ENCODE peak calls at places on chromosomes 4 and X, in eight cellular contexts. M is A673, C is ascending aorta, A is lower lobe of right lung, K is fibroblast of pulmonary artery, D is esophagus squamous epithelium, L is mammary epithelial cell, F is AG10803. Q is an unnamed sample.

GRCh38 chr4:151099976-151100417 is 569 bp downstream of the RPS3A start:
- DNase-seq in M (no peak), C (no peak), A (no peak), K (peak; percentile 43), D (no peak), L (peak; percentile 26), F (peak; percentile 61), Q (no peak)

GRCh38 chrX:22246620-22247019 is 26.1 kb upstream of the CBLL2 start:
- DNase-seq in M (no peak), C (no peak), A (no peak), K (no peak), D (no peak), L (peak; percentile 90), F (peak; percentile 52), Q (peak; percentile 65)

GRCh38 chrX:74383611-74384010 is 37.7 kb upstream of the SLC16A2 start:
- DNase-seq in M (peak; percentile 66), C (no peak), A (no peak), K (peak; percentile 68), D (no peak), L (peak; percentile 46), F (peak; percentile 57), Q (peak; percentile 43)

GRCh38 chrX:21374163-21374993 is at the start of gene CNKSR2:
- DNase-seq in M (peak; percentile 39), C (no peak), A (peak; percentile 61), K (peak; percentile 8), D (no peak), L (peak; percentile 26), F (no peak), Q (no peak)

GRCh38 chrX:153797415-153798015 is 3.0 kb downstream of the SSR4 start:
- DNase-seq in M (no peak), C (no peak), A (no peak), K (no peak), D (no peak), L (no peak), F (no peak), Q (no peak)

GRCh38 chrX:41518841-41519220 is 71.7 kb downstream of the NYX start:
- DNase-seq in M (no peak), C (no peak), A (no peak), K (no peak), D (no peak), L (peak; percentile 21), F (no peak), Q (no peak)

GRCh38 chrX:16138108-16138427 is 14.7 kb downstream of the GRPR start:
- DNase-seq in M (no peak), C (no peak), A (no peak), K (peak; percentile 8), D (no peak), L (no peak), F (no peak), Q (no peak)

GRCh38 chr4:173532725-173533511 is 2.9 kb upstream of the HAND2 start:
- DNase-seq in M (no peak), C (no peak), A (no peak), K (no peak), D (no peak), L (no peak), F (no peak), Q (no peak)

GRCh38 chr4:125550769-125551168 is 236.0 kb downstream of the FAT4 start:
- DNase-seq in M (no peak), C (no peak), A (no peak), K (no peak), D (no peak), L (no peak), F (no peak), Q (no peak)

GRCh38 chr4:15423285-15423711 is 4.5 kb upstream of the C1QTNF7 start:
- DNase-seq in M (no peak), C (no peak), A (no peak), K (no peak), D (no peak), L (no peak), F (no peak), Q (no peak)

GRCh38 chrX:16946971-16947562 is 609 bp downstream of the REPS2 start:
- DNase-seq in M (no peak), C (no peak), A (peak; percentile 47), K (no peak), D (no peak), L (no peak), F (no peak), Q (no peak)

GRCh38 chr4:70515342-70516245 is 2.8 kb upstream of the AMTN start:
- DNase-seq in M (no peak), C (no peak), A (no peak), K (no peak), D (no peak), L (peak; percentile 84), F (no peak), Q (no peak)

GRCh38 chrX:27600686-27601085 is 10.5 kb downstream of the DCAF8L2 start:
- DNase-seq in M (no peak), C (no peak), A (no peak), K (peak; percentile 55), D (no peak), L (peak; percentile 71), F (no peak), Q (no peak)

GRCh38 chrX:78029663-78030062 is 60.2 kb upstream of the PGAM4 start:
- DNase-seq in M (peak; percentile 54), C (no peak), A (no peak), K (peak; percentile 50), D (no peak), L (peak; percentile 21), F (peak; percentile 31), Q (peak; percentile 3)

GRCh38 chrX:75522565-75523411 is at the start of gene ZDHHC15:
- DNase-seq in M (peak; percentile 0), C (no peak), A (peak; percentile 67), K (peak; percentile 3), D (no peak), L (no peak), F (peak; percentile 4), Q (no peak)

DNA sequence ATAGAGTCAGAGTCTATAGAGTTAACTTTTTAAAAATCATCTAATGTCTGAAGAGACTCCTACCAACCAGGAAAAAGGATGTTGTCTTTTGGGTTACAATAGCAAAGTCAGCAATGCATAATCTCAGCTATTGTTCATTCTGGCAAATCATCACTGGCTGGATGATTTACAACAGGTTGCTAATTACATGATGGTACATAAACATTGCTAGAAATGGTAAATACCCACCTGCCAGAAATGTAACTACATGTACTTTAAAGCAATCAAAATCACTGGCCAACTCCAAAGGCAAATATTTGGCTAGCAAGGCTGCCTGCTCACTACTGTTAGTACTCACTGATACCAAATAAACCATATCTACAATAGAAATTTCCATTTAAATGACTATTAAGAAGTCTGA is 91.1 kb downstream of the PPP3CA start:
- DNase-seq in M (no peak), C (no peak), A (no peak), K (no peak), D (no peak), L (no peak), F (no peak), Q (no peak)
- TF ChIP-seq CTCF in M (no peak), C (no peak), A (no peak), K (no peak), D (no peak), L (no peak), F (no peak), Q (no peak)

GRCh38 chr4:34953145-34953799 is 1291.0 kb downstream of the ARAP2 start:
- DNase-seq in M (peak; percentile 21), C (no peak), A (no peak), K (no peak), D (no peak), L (no peak), F (no peak), Q (no peak)
- TF ChIP-seq CTCF in M (no peak), C (no peak), A (no peak), K (no peak), D (no peak), L (no peak), F (no peak), Q (peak; percentile 19)

DNA sequence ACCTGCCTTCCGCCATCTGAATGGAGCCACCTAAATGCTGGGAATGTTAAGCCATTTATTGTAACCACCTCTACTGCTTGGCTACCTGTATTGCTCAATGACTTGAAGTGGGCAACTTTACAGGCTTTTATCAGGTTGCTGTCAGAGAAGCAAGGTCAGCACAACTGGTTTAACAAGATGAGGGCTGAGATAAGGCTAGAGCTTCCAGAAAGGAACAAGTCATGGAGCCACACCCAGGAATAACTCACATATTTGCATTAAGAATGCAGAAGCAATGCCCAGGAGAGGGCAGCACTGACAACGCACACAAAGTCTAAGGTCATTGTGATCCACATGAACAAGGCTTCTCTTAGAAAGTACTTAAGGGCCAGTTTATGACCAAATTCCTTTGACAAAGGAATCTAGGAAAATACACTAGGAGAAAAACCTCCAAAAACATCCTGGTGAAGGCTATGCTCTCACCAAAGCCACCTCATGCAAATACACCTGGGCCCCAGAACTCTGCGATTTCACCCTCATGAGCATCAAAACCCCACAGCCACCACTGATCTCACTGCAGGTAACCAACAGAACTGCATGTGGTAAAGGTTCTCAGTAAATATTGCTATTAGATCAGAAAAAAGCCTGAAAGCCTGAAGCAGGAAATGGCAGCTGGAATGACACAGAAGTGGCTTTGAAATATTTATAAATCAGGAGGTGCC is 15.0 kb upstream of the STS start:
- DNase-seq in M (peak; percentile 65), C (no peak), A (peak; percentile 74), K (peak; percentile 72), D (no peak), L (peak; percentile 92), F (peak; percentile 77), Q (peak; percentile 83)
- TF ChIP-seq CTCF in M (peak; percentile 60), C (no peak), A (peak; percentile 39), K (peak; percentile 52), D (peak; percentile 62), L (peak; percentile 79), F (peak; percentile 56), Q (peak; percentile 77)

GRCh38 chr4:168549145-168549544 is 52.3 kb downstream of the PALLD start:
- DNase-seq in M (no peak), C (no peak), A (no peak), K (no peak), D (no peak), L (no peak), F (peak; percentile 33), Q (no peak)

GRCh38 chr4:168551945-168552695 is 55.3 kb downstream of the PALLD start:
- DNase-seq in M (peak; percentile 48), C (no peak), A (no peak), K (no peak), D (no peak), L (no peak), F (no peak), Q (no peak)

GRCh38 chr4:168551211-168551610 is 54.4 kb downstream of the PALLD start:
- DNase-seq in M (no peak), C (no peak), A (no peak), K (peak; percentile 87), D (no peak), L (peak; percentile 80), F (peak; percentile 92), Q (peak; percentile 89)

GRCh38 chr4:168553714-168554370 is 57.0 kb downstream of the PALLD start:
- DNase-seq in M (no peak), C (no peak), A (no peak), K (no peak), D (no peak), L (no peak), F (no peak), Q (no peak)

DNA sequence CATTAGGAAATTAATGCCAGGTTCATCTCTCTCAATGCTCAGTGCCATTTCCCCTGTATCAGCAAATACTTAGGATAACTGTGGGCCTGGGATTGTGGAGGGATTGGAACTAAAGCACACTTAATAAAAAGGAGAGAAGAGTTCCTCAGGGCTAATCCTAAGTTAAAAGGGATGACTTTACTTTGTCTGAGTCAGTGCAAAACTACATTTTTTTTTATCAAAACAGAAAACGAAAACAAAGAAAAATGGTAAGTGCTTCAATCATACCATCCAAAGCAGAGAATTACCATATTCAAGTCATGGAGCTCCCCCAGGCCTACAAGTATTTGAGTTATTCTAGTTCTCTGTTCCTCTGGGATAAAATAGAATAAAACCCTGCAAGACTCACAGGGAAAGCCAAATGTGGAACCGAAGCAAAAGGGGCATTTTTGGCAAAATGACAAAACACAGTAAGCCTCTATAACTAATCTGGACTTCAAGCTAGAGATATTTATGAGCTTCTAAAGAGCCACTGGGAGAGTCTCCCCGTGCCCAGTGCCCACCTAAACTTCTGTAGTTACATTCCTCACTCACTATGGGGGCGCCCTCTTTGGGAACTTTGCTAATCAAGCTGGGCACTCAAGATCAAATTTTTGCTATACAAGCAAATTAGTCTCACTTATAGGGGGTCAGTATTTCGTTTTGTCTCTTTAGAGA is 53.4 kb downstream of the PALLD start:
- DNase-seq in M (peak; percentile 60), C (no peak), A (no peak), K (no peak), D (no peak), L (no peak), F (peak; percentile 62), Q (peak; percentile 57)
- TF ChIP-seq CTCF in M (peak; percentile 31), C (no peak), A (no peak), K (no peak), D (no peak), L (no peak), F (peak; percentile 10), Q (peak; percentile 52)

Q was measured in HFFc6.